ENCODE peak calls at places on chromosomes 1 and 21, in seven cellular contexts. O, G, X, A, M, J and T are unnamed samples.

GRCh38 chr1:180254854-180255253 is 24.8 kb downstream of the LHX4 start:
- DNase-seq in O (no peak), G (no peak), X (no peak), A (no peak), M (no peak), J (no peak), T (no peak)

GRCh38 chr21:46509760-46510159 is 51.1 kb downstream of the DIP2A start:
- DNase-seq in O (peak), G (no peak), X (peak), A (no peak), M (peak), J (no peak), T (no peak)

GRCh38 chr1:212162635-212163034 is 122.6 kb upstream of the PPP2R5A start:
- DNase-seq in O (peak), G (peak), X (peak), A (no peak), M (peak), J (no peak), T (no peak)

GRCh38 chr1:196355206-196355786 is 252.9 kb downstream of the KCNT2 start:
- DNase-seq in O (peak), G (no peak), X (peak), A (no peak), M (peak), J (no peak), T (no peak)

GRCh38 chr1:173507847-173508209 is 30.7 kb downstream of the PRDX6 start:
- DNase-seq in O (peak), G (no peak), X (no peak), A (no peak), M (no peak), J (no peak), T (no peak)

GRCh38 chr1:214678386-214678785 is 75.4 kb downstream of the CENPF start:
- DNase-seq in O (peak), G (no peak), X (peak), A (no peak), M (peak), J (no peak), T (no peak)

GRCh38 chr1:33828654-33829053 is 35.2 kb upstream of the HMGB4 start:
- DNase-seq in O (no peak), G (no peak), X (no peak), A (no peak), M (no peak), J (no peak), T (peak)

GRCh38 chr1:31980835-31981782 is 32.6 kb upstream of the KHDRBS1 start:
- DNase-seq in O (no peak), G (no peak), X (no peak), A (no peak), M (no peak), J (peak), T (no peak)

GRCh38 chr1:234324668-234325225 is 48.5 kb upstream of the COA6 start:
- DNase-seq in O (no peak), G (no peak), X (no peak), A (no peak), M (no peak), J (no peak), T (no peak)

GRCh38 chr1:227890451-227891222 is 57.1 kb downstream of the WNT9A start:
- DNase-seq in O (no peak), G (no peak), X (no peak), A (no peak), M (no peak), J (no peak), T (peak)

GRCh38 chr1:55716610-55717009 is 501.4 kb upstream of the USP24 start:
- DNase-seq in O (no peak), G (no peak), X (peak), A (no peak), M (no peak), J (no peak), T (no peak)

GRCh38 chr1:110781525-110781924 is 91.4 kb upstream of the CD53 start:
- DNase-seq in O (no peak), G (no peak), X (no peak), A (no peak), M (no peak), J (no peak), T (no peak)

GRCh38 chr1:156893048-156893953 is at the start of gene PEAR1:
- DNase-seq in O (no peak), G (no peak), X (peak), A (no peak), M (no peak), J (no peak), T (no peak)

GRCh38 chr1:58903450-58904298 is 119.8 kb upstream of the JUN start:
- DNase-seq in O (peak), G (peak), X (peak), A (peak), M (peak), J (no peak), T (peak)

GRCh38 chr21:43598416-43599120 is 60.7 kb downstream of the HSF2BP start:
- DNase-seq in O (peak), G (peak), X (peak), A (no peak), M (peak), J (no peak), T (no peak)

GRCh38 chr1:191162762-191163161 is 685.1 kb upstream of the BRINP3 start:
- DNase-seq in O (no peak), G (no peak), X (no peak), A (no peak), M (no peak), J (no peak), T (no peak)

GRCh38 chr1:232522189-232522588 is 107.7 kb downstream of the SIPA1L2 start:
- DNase-seq in O (no peak), G (no peak), X (no peak), A (no peak), M (no peak), J (no peak), T (no peak)

GRCh38 chr1:151472852-151473731 is 13.8 kb upstream of the POGZ start:
- DNase-seq in O (peak), G (no peak), X (peak), A (peak), M (peak), J (no peak), T (no peak)

GRCh38 chr1:209576392-209576791 is 7.1 kb upstream of the CAMK1G start:
- DNase-seq in O (no peak), G (no peak), X (no peak), A (no peak), M (no peak), J (no peak), T (no peak)

GRCh38 chr1:2240251-2241156 is 12.4 kb downstream of the SKI start:
- DNase-seq in O (peak), G (no peak), X (peak), A (no peak), M (no peak), J (no peak), T (no peak)

GRCh38 chr1:217105432-217105831 is 382.2 kb upstream of the ESRRG start:
- DNase-seq in O (no peak), G (no peak), X (no peak), A (no peak), M (no peak), J (no peak), T (no peak)

GRCh38 chr1:119660253-119661078 is 12.4 kb upstream of the ZNF697 start:
- DNase-seq in O (peak), G (no peak), X (no peak), A (no peak), M (no peak), J (no peak), T (no peak)

GRCh38 chr1:225224287-225224686 is 203.6 kb downstream of the LBR start:
- DNase-seq in O (no peak), G (no peak), X (no peak), A (no peak), M (no peak), J (no peak), T (no peak)

GRCh38 chr1:115669002-115669673 is 27.4 kb downstream of the VANGL1 start:
- DNase-seq in O (peak), G (no peak), X (peak), A (peak), M (peak), J (no peak), T (no peak)

GRCh38 chr1:18954270-18955071 is 2.0 kb downstream of the IFFO2 start:
- DNase-seq in O (no peak), G (no peak), X (no peak), A (no peak), M (no peak), J (no peak), T (no peak)

GRCh38 chr1:8520483-8520966 is 202.6 kb downstream of the SLC45A1 start:
- DNase-seq in O (no peak), G (no peak), X (no peak), A (peak), M (no peak), J (peak), T (no peak)

GRCh38 chr1:86156571-86157455 is at the start of gene COL24A1:
- DNase-seq in O (peak), G (no peak), X (peak), A (peak), M (peak), J (no peak), T (peak)

GRCh38 chr1:204072951-204073836 is at the start of gene SOX13:
- DNase-seq in O (peak), G (peak), X (peak), A (peak), M (peak), J (no peak), T (peak)

GRCh38 chr1:4794020-4794780 is 139.8 kb downstream of the AJAP1 start:
- DNase-seq in O (no peak), G (no peak), X (no peak), A (no peak), M (no peak), J (no peak), T (peak)

GRCh38 chr1:207952617-207953542 is 42.0 kb upstream of the CD34 start:
- DNase-seq in O (no peak), G (no peak), X (no peak), A (no peak), M (no peak), J (no peak), T (no peak)

GRCh38 chr1:241644259-241644658 is 4.1 kb upstream of the CHML start:
- DNase-seq in O (no peak), G (no peak), X (no peak), A (no peak), M (no peak), J (no peak), T (no peak)

GRCh38 chr1:202860744-202861419 is 28.1 kb downstream of the RABIF start:
- DNase-seq in O (peak), G (no peak), X (peak), A (peak), M (peak), J (no peak), T (no peak)
- TF ChIP-seq CTCF in O (no peak), G (no peak), X (no peak), A (no peak), M (no peak), J (no peak), T (no peak)

DNA sequence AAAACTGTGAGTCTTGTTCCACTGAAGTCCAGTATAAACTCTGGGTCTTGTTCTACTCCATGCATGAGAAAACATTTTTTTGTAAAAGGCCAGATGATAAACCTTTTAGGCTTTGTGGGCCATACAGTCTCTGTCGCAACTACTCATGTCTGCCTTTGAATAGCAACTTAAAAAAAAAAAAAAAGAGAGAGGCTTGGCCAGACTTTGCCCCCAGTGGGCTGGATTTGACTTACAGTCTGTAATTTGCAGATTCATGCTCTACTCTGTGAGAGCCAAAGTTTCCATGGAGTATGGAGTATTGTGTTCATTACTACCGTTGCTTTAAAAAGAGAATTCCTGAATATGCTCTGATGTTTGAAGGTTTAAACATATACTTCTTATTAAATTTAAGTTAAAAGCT is 654.9 kb upstream of the PKN2 start:
- DNase-seq in O (no peak), G (no peak), X (peak), A (no peak), M (no peak), J (no peak), T (no peak)
- TF ChIP-seq CTCF in O (no peak), G (no peak), X (no peak), A (no peak), M (no peak), J (no peak), T (no peak)

DNA sequence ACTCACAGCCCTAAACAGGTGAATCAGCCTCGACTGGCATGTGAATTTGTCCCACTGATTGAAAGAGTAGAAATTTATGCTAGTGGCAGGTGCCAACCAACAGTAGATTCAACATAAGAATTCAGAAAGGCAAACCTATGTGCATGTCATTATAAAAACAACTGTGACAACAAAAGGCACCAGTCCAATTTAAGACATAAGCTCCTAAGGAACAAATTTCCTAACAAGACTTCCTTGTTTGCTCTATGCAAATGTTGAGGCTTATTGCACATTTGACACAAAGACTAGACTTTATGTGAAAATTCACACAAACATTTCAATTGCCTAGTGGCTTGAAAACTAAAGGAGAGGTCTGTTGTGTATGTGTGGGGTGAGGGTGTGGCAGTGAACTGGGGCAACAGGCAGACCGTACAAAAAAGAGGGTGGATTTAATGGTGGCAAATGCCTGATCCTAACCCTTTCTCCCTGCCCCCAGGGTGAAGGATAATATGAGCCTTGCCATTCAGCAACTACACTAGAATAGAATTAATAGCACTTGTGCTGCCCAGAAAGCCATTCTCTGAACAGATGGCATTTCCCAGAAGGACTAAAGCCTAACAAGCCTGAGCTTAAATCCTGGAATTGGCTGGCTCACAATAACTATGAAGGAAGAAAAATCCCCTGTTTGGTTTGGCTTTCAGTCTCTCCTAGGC is 74.0 kb downstream of the GLUL start:
- DNase-seq in O (no peak), G (no peak), X (no peak), A (no peak), M (no peak), J (no peak), T (no peak)
- TF ChIP-seq CTCF in O (no peak), G (no peak), X (no peak), A (no peak), M (no peak), J (no peak), T (no peak)

GRCh38 chr21:32525282-32525681 is 60.0 kb downstream of the TCP10L start:
- DNase-seq in O (no peak), G (no peak), X (no peak), A (no peak), M (no peak), J (no peak), T (no peak)
- TF ChIP-seq CTCF in O (no peak), G (no peak), X (no peak), A (no peak), M (no peak), J (no peak), T (no peak)

DNA sequence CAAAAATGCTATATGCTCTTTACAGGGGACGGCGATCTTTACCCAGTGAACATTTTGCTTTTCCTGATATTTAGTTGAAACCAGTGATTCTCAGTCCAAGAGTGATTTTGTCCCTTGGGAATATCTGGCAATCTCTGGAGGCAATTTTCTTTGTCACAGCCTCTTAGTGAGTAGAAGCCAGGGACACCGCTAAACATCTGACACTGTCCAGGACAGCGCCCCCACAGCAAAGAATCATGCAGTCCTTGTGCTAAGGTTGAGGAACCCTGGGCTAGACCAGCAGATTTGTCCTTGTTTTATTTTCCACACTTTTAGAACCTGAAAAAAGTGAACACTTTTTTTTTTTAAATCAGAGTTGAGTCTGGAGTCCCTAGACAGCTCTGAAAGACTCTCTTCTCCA is 13.1 kb downstream of the EVA1C start:
- DNase-seq in O (no peak), G (no peak), X (no peak), A (no peak), M (no peak), J (no peak), T (no peak)
- TF ChIP-seq CTCF in O (peak), G (no peak), X (no peak), A (peak), M (no peak), J (peak), T (no peak)